ENCODE peak calls at places on chromosome 18, in eight cellular contexts. U is erythroblast; T is HFF-Myc; Q is effector memory CD8-positive, alpha-beta T cell; W is ELR; R is Calu3; D is prostate gland; F is NCI-H510A. M is an unnamed sample.

GRCh38 chr18:79523738-79524180 is 128.0 kb downstream of the NFATC1 start:
- DNase-seq in Q (peak), U (no peak), F (no peak), D (no peak), T (no peak), W (no peak), R (no peak), M (no peak)

GRCh38 chr18:12236934-12237832 is 17.0 kb upstream of the CIDEA start:
- DNase-seq in R (peak), U (peak), D (peak), W (peak), Q (peak), T (no peak), F (peak), M (no peak)

GRCh38 chr18:2173464-2173863 is 397.8 kb downstream of the METTL4 start:
- DNase-seq in W (peak), Q (no peak), D (no peak), U (no peak), T (peak), F (no peak), R (peak), M (no peak)

GRCh38 chr18:50748243-50749229 is 71.3 kb downstream of the MRO start:
- DNase-seq in R (no peak), U (no peak), W (no peak), F (no peak), Q (no peak), T (no peak), D (no peak), M (no peak)

GRCh38 chr18:12973562-12974213 is 17.5 kb upstream of the CEP192 start:
- DNase-seq in T (no peak), D (no peak), Q (no peak), W (peak), U (peak), R (no peak), F (no peak), M (no peak)

GRCh38 chr18:44079602-44080001 is 601.1 kb upstream of the SETBP1 start:
- DNase-seq in Q (no peak), W (peak), U (peak), D (no peak), F (no peak), R (peak), T (peak), M (no peak)

GRCh38 chr18:33914399-33914798 is 310.3 kb downstream of the NOL4 start:
- DNase-seq in R (no peak), T (no peak), F (no peak), D (no peak), U (no peak), Q (no peak), W (no peak), M (no peak)

GRCh38 chr18:13573750-13574149 is 152.6 kb downstream of the FAM210A start:
- DNase-seq in T (no peak), F (no peak), U (no peak), W (no peak), R (no peak), D (no peak), Q (no peak), M (no peak)